ENCODE peak calls at places on chromosomes 6 and 20, in six cellular contexts. C is A549, D is adrenal gland, N is H1, P is PC-3, A is heart right ventricle. S is an unnamed sample. For H3K4me1, the result is how much of the 10 kb centered on the place peaks cover.

GRCh38 chr20:32582659-32583580 is 2.2 kb downstream of the NOL4L start:
- DNase-seq in C (no peak), D (no peak), N (peak), P (no peak), A (peak), S (no peak)

GRCh38 chr6:17211101-17211500 is 70.1 kb upstream of the RBM24 start:
- DNase-seq in C (no peak), D (no peak), N (no peak), P (no peak), A (no peak), S (no peak)

GRCh38 chr6:165987483-165988305 is 180.0 kb downstream of the TBXT start:
- DNase-seq in C (peak), D (peak), N (peak), P (no peak), A (peak), S (peak)

GRCh38 chr6:37699138-37699766 is 1.6 kb upstream of the MDGA1 start:
- DNase-seq in C (no peak), D (no peak), N (no peak), P (no peak), A (no peak), S (no peak)

GRCh38 chr20:13772529-13772928 is 12.2 kb downstream of the ESF1 start:
- DNase-seq in C (no peak), D (no peak), N (no peak), P (peak), A (no peak), S (no peak)

GRCh38 chr6:168968228-168968627 is 285.4 kb downstream of the THBS2 start:
- DNase-seq in C (no peak), D (no peak), N (no peak), P (peak), A (peak), S (peak)

GRCh38 chr20:51886891-51887608 is 84.7 kb upstream of the SALL4 start:
- DNase-seq in C (no peak), D (no peak), N (no peak), P (no peak), A (no peak), S (no peak)

GRCh38 chr6:131368077-131368911 is 204.7 kb upstream of the ARG1 start:
- DNase-seq in C (no peak), D (peak), N (no peak), P (no peak), A (peak), S (no peak)

GRCh38 chr6:55450007-55450406 is 122.7 kb downstream of the GFRAL start:
- DNase-seq in C (no peak), D (no peak), N (no peak), P (no peak), A (no peak), S (peak)

GRCh38 chr20:41956316-41957050 is 338.3 kb upstream of the CHD6 start:
- DNase-seq in C (no peak), D (no peak), N (no peak), P (peak), A (peak), S (peak)

GRCh38 chr6:32689531-32690505 is 23.4 kb upstream of the HLA-DQB1 start:
- DNase-seq in C (no peak), D (no peak), N (no peak), P (no peak), A (no peak), S (no peak)

GRCh38 chr6:489762-490161 is 98.2 kb downstream of the IRF4 start:
- DNase-seq in C (no peak), D (no peak), N (no peak), P (no peak), A (no peak), S (no peak)

GRCh38 chr6:170067257-170067656 is 223.6 kb downstream of the DLL1 start:
- DNase-seq in C (no peak), D (peak), N (peak), P (no peak), A (peak), S (no peak)

GRCh38 chr6:53168516-53169257 is 20.0 kb upstream of the GCM1 start:
- DNase-seq in C (no peak), D (no peak), N (no peak), P (peak), A (no peak), S (no peak)

GRCh38 chr6:106918128-106918527 is 56.4 kb downstream of the CD24 start:
- DNase-seq in C (no peak), D (no peak), N (no peak), P (no peak), A (no peak), S (peak)

GRCh38 chr6:102075539-102075938 is 682.0 kb downstream of the GRIK2 start:
- DNase-seq in C (no peak), D (no peak), N (no peak), P (no peak), A (no peak), S (no peak)

GRCh38 chr20:22466447-22467171 is 117.8 kb downstream of the FOXA2 start:
- DNase-seq in C (no peak), D (no peak), N (no peak), P (no peak), A (no peak), S (no peak)

GRCh38 chr20:22821081-22821480 is 214.0 kb upstream of the SSTR4 start:
- DNase-seq in C (no peak), D (no peak), N (no peak), P (peak), A (no peak), S (no peak)

GRCh38 chr6:3231213-3232016 is 4.0 kb upstream of the TUBB2B start:
- DNase-seq in C (peak), D (peak), N (peak), P (peak), A (peak), S (peak)

GRCh38 chr20:41006126-41006935 is 22.3 kb upstream of the TOP1 start:
- DNase-seq in C (no peak), D (no peak), N (no peak), P (no peak), A (no peak), S (no peak)

GRCh38 chr20:14604143-14604542 is 266.7 kb upstream of the FLRT3 start:
- DNase-seq in C (no peak), D (no peak), N (no peak), P (no peak), A (no peak), S (no peak)

DNA sequence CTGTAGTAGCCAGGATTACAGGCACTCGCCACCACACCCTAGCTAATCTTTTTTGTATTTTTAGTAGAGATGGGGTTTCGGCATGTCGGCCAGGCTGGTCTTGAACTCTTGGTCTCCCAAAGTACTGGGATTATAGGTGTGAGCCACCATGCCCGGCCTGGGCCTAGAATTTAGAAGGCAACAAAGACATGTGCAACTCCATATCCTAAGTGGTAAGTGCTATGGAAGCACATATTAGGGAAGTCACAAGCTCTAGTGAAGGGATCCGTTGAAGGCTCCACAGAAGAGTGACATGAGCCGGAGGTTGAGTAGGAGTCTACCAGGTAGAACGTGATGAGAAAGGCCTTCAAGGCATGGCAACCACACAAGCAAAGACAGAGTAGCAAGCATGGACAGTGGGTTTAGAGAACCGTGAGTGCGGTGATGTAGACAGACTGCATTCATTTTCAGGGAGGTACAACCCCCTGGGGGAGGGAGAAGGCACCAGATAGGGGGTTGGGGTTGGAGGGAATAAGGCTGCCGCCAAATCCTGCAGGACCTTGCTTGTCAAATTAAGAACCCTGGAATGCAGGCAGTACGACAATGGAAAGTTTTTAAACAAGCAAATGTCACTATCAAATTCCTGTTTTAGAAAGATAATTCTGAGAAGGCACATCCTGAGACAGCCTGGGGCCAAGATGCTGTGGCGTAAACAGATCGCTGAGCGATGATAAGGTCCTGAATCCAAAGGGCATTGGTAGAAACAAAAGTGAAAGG is 50.2 kb downstream of the ARHGAP18 start:
- DNase-seq in C (no peak), D (no peak), N (no peak), P (no peak), A (peak), S (no peak)
- H3K27ac ChIP-seq in C (peak), D (peak), N (no peak), P (no peak), A (peak), S (no peak)

GRCh38 chr6:159892053-159892452 is 1.3 kb downstream of the MAS1 start:
- DNase-seq in C (no peak), D (no peak), N (no peak), P (no peak), A (no peak), S (no peak)
- H3K4me1 ChIP-seq in C (under half), D (under half), N (under half), P (under half), A (under half), S (under half)

GRCh38 chr20:50312002-50312681 is 121.5 kb downstream of the CEBPB start:
- DNase-seq in C (no peak), D (no peak), N (no peak), P (no peak), A (no peak), S (no peak)
- H3K4me3 ChIP-seq in C (peak), D (no peak), N (no peak), P (peak), A (no peak), S (no peak)

GRCh38 chr20:58895796-58896180 is 43.3 kb downstream of the GNAS start:
- DNase-seq in C (no peak), D (no peak), N (no peak), P (no peak), A (no peak), S (no peak)
- H3K27ac ChIP-seq in C (no peak), D (peak), N (no peak), P (no peak), A (peak), S (no peak)